ENCODE peak calls at places on chromosomes 1 and 21, in six cellular contexts. One of them, this sample, is unnamed.

GRCh38 chr21:29299046-29299905 is 554 bp downstream of the BACH1 start:
- DNase-seq in SK-N-DZ: peak
- DNase-seq in GM03348: peak
- DNase-seq in Calu3: peak
- DNase-seq in NCI-H2029: peak
- DNase-seq in AG20443: peak
- DNase-seq in this sample: peak

GRCh38 chr1:109197163-109198042 is 16.3 kb upstream of the SARS1 start:
- DNase-seq in SK-N-DZ: no peak
- DNase-seq in GM03348: peak
- DNase-seq in Calu3: peak
- DNase-seq in NCI-H2029: no peak
- DNase-seq in AG20443: peak
- DNase-seq in this sample: peak

GRCh38 chr1:197314672-197315071 is 46.6 kb downstream of the CRB1 start:
- DNase-seq in SK-N-DZ: peak
- DNase-seq in GM03348: no peak
- DNase-seq in Calu3: no peak
- DNase-seq in NCI-H2029: no peak
- DNase-seq in AG20443: no peak
- DNase-seq in this sample: no peak

GRCh38 chr21:44436111-44436611 is 19.1 kb upstream of the LRRC3 start:
- DNase-seq in SK-N-DZ: no peak
- DNase-seq in GM03348: no peak
- DNase-seq in Calu3: no peak
- DNase-seq in NCI-H2029: no peak
- DNase-seq in AG20443: no peak
- DNase-seq in this sample: no peak

GRCh38 chr1:2112280-2112701 is 62.1 kb downstream of the PRKCZ start:
- DNase-seq in SK-N-DZ: no peak
- DNase-seq in GM03348: no peak
- DNase-seq in Calu3: no peak
- DNase-seq in NCI-H2029: no peak
- DNase-seq in AG20443: no peak
- DNase-seq in this sample: no peak

GRCh38 chr1:24179251-24179895 is 7.7 kb downstream of the IFNLR1 start:
- DNase-seq in SK-N-DZ: no peak
- DNase-seq in GM03348: no peak
- DNase-seq in Calu3: no peak
- DNase-seq in NCI-H2029: no peak
- DNase-seq in AG20443: no peak
- DNase-seq in this sample: no peak

GRCh38 chr21:44761011-44761729 is 40.5 kb downstream of the UBE2G2 start:
- DNase-seq in SK-N-DZ: no peak
- DNase-seq in GM03348: no peak
- DNase-seq in Calu3: peak
- DNase-seq in NCI-H2029: peak
- DNase-seq in AG20443: no peak
- DNase-seq in this sample: no peak

GRCh38 chr1:157278383-157279156 is 140.4 kb upstream of the ETV3 start:
- DNase-seq in SK-N-DZ: no peak
- DNase-seq in GM03348: no peak
- DNase-seq in Calu3: no peak
- DNase-seq in NCI-H2029: no peak
- DNase-seq in AG20443: no peak
- DNase-seq in this sample: no peak

GRCh38 chr1:29651684-29652665 is 415.7 kb downstream of the PTPRU start:
- DNase-seq in SK-N-DZ: no peak
- DNase-seq in GM03348: no peak
- DNase-seq in Calu3: no peak
- DNase-seq in NCI-H2029: no peak
- DNase-seq in AG20443: no peak
- DNase-seq in this sample: no peak

GRCh38 chr1:201713093-201713810 is 115.7 kb upstream of the IPO9 start:
- DNase-seq in SK-N-DZ: no peak
- DNase-seq in GM03348: peak
- DNase-seq in Calu3: peak
- DNase-seq in NCI-H2029: no peak
- DNase-seq in AG20443: peak
- DNase-seq in this sample: peak

GRCh38 chr1:174324493-174324892 is 123.3 kb upstream of the GPR52 start:
- DNase-seq in SK-N-DZ: no peak
- DNase-seq in GM03348: no peak
- DNase-seq in Calu3: no peak
- DNase-seq in NCI-H2029: no peak
- DNase-seq in AG20443: no peak
- DNase-seq in this sample: no peak

GRCh38 chr1:238176441-238176840 is 285.7 kb upstream of the ZP4 start:
- DNase-seq in SK-N-DZ: no peak
- DNase-seq in GM03348: no peak
- DNase-seq in Calu3: no peak
- DNase-seq in NCI-H2029: no peak
- DNase-seq in AG20443: no peak
- DNase-seq in this sample: no peak

GRCh38 chr1:3396411-3396810 is 58.1 kb upstream of the ARHGEF16 start:
- DNase-seq in SK-N-DZ: no peak
- DNase-seq in GM03348: no peak
- DNase-seq in Calu3: no peak
- DNase-seq in NCI-H2029: no peak
- DNase-seq in AG20443: no peak
- DNase-seq in this sample: no peak

GRCh38 chr1:156898151-156898550 is 4.6 kb downstream of the PEAR1 start:
- DNase-seq in SK-N-DZ: no peak
- DNase-seq in GM03348: no peak
- DNase-seq in Calu3: no peak
- DNase-seq in NCI-H2029: no peak
- DNase-seq in AG20443: no peak
- DNase-seq in this sample: peak

GRCh38 chr1:165383067-165383466 is 26.6 kb upstream of the LMX1A start:
- DNase-seq in SK-N-DZ: no peak
- DNase-seq in GM03348: peak
- DNase-seq in Calu3: no peak
- DNase-seq in NCI-H2029: no peak
- DNase-seq in AG20443: peak
- DNase-seq in this sample: peak

GRCh38 chr1:150928286-150928685 is 2.1 kb downstream of the SETDB1 start:
- DNase-seq in SK-N-DZ: no peak
- DNase-seq in GM03348: no peak
- DNase-seq in Calu3: no peak
- DNase-seq in NCI-H2029: no peak
- DNase-seq in AG20443: no peak
- DNase-seq in this sample: no peak

GRCh38 chr21:36323032-36323431 is 3.0 kb downstream of the MORC3 start:
- DNase-seq in SK-N-DZ: no peak
- DNase-seq in GM03348: peak
- DNase-seq in Calu3: no peak
- DNase-seq in NCI-H2029: no peak
- DNase-seq in AG20443: peak
- DNase-seq in this sample: no peak

GRCh38 chr1:6005276-6005917 is 13.2 kb upstream of the NPHP4 start:
- DNase-seq in SK-N-DZ: no peak
- DNase-seq in GM03348: no peak
- DNase-seq in Calu3: no peak
- DNase-seq in NCI-H2029: no peak
- DNase-seq in AG20443: no peak
- DNase-seq in this sample: no peak

GRCh38 chr21:19463966-19464365 is 1060.4 kb upstream of the TMPRSS15 start:
- DNase-seq in SK-N-DZ: no peak
- DNase-seq in GM03348: no peak
- DNase-seq in Calu3: no peak
- DNase-seq in NCI-H2029: no peak
- DNase-seq in AG20443: no peak
- DNase-seq in this sample: peak

GRCh38 chr1:221169447-221169889 is 290.2 kb downstream of the HLX start:
- DNase-seq in SK-N-DZ: no peak
- DNase-seq in GM03348: peak
- DNase-seq in Calu3: no peak
- DNase-seq in NCI-H2029: no peak
- DNase-seq in AG20443: peak
- DNase-seq in this sample: no peak

GRCh38 chr1:170370087-170370486 is 161.9 kb upstream of the GORAB start:
- DNase-seq in SK-N-DZ: no peak
- DNase-seq in GM03348: no peak
- DNase-seq in Calu3: no peak
- DNase-seq in NCI-H2029: no peak
- DNase-seq in AG20443: no peak
- DNase-seq in this sample: no peak

GRCh38 chr1:159098596-159098995 is 22.0 kb upstream of the AIM2 start:
- DNase-seq in SK-N-DZ: no peak
- DNase-seq in GM03348: no peak
- DNase-seq in Calu3: no peak
- DNase-seq in NCI-H2029: no peak
- DNase-seq in AG20443: no peak
- DNase-seq in this sample: no peak

GRCh38 chr1:150165622-150166612 is 16.2 kb downstream of the PLEKHO1 start:
- DNase-seq in SK-N-DZ: peak
- DNase-seq in GM03348: peak
- DNase-seq in Calu3: peak
- DNase-seq in NCI-H2029: peak
- DNase-seq in AG20443: peak
- DNase-seq in this sample: peak

GRCh38 chr21:31130821-31131220 is 92.5 kb upstream of the KRTAP19-8 start:
- DNase-seq in SK-N-DZ: no peak
- DNase-seq in GM03348: no peak
- DNase-seq in Calu3: no peak
- DNase-seq in NCI-H2029: no peak
- DNase-seq in AG20443: no peak
- DNase-seq in this sample: no peak

GRCh38 chr1:167067904-167068303 is 22.3 kb downstream of the GPA33 start:
- DNase-seq in SK-N-DZ: no peak
- DNase-seq in GM03348: no peak
- DNase-seq in Calu3: no peak
- DNase-seq in NCI-H2029: no peak
- DNase-seq in AG20443: no peak
- DNase-seq in this sample: no peak

GRCh38 chr1:225445644-225446297 is 17.9 kb upstream of the LBR start:
- DNase-seq in SK-N-DZ: no peak
- DNase-seq in GM03348: no peak
- DNase-seq in Calu3: no peak
- DNase-seq in NCI-H2029: no peak
- DNase-seq in AG20443: no peak
- DNase-seq in this sample: no peak

GRCh38 chr1:160078392-160079195 is 2.7 kb upstream of the KCNJ9 start:
- DNase-seq in SK-N-DZ: no peak
- DNase-seq in GM03348: peak
- DNase-seq in Calu3: peak
- DNase-seq in NCI-H2029: no peak
- DNase-seq in AG20443: peak
- DNase-seq in this sample: peak

GRCh38 chr1:30388386-30388785 is 335.0 kb downstream of the MATN1 start:
- DNase-seq in SK-N-DZ: no peak
- DNase-seq in GM03348: no peak
- DNase-seq in Calu3: no peak
- DNase-seq in NCI-H2029: no peak
- DNase-seq in AG20443: no peak
- DNase-seq in this sample: no peak

GRCh38 chr1:102970496-102971078 is 137.7 kb downstream of the COL11A1 start:
- DNase-seq in SK-N-DZ: peak
- DNase-seq in GM03348: peak
- DNase-seq in Calu3: peak
- DNase-seq in NCI-H2029: peak
- DNase-seq in AG20443: peak
- DNase-seq in this sample: peak

GRCh38 chr21:20083336-20083735 is 914.9 kb upstream of the NCAM2 start:
- DNase-seq in SK-N-DZ: no peak
- DNase-seq in GM03348: no peak
- DNase-seq in Calu3: no peak
- DNase-seq in NCI-H2029: no peak
- DNase-seq in AG20443: no peak
- DNase-seq in this sample: no peak

GRCh38 chr1:178500091-178500770 is 3.5 kb upstream of the CLEC20A start:
- DNase-seq in SK-N-DZ: no peak
- DNase-seq in GM03348: no peak
- DNase-seq in Calu3: no peak
- DNase-seq in NCI-H2029: no peak
- DNase-seq in AG20443: no peak
- DNase-seq in this sample: no peak